ENCODE peak calls at places on chromosomes 6 and 20, in six cellular contexts. One of them, this sample, is unnamed.

GRCh38 chr6:30461055-30461454 is 28.3 kb upstream of the HLA-E start:
- DNase-seq in A549: no peak
- DNase-seq in H1: no peak
- DNase-seq in HepG2: no peak
- DNase-seq in GM12878: no peak
- DNase-seq in SK-N-SH: no peak
- DNase-seq in this sample: no peak

GRCh38 chr6:108715832-108716231 is 132.4 kb upstream of the ARMC2 start:
- DNase-seq in H1: no peak
- DNase-seq in GM12878: no peak
- DNase-seq in A549: no peak
- DNase-seq in SK-N-SH: peak
- DNase-seq in HepG2: no peak
- DNase-seq in this sample: no peak

GRCh38 chr6:106186172-106186571 is 100.0 kb downstream of the PRDM1 start:
- DNase-seq in A549: no peak
- DNase-seq in H1: no peak
- DNase-seq in HepG2: no peak
- DNase-seq in GM12878: no peak
- DNase-seq in SK-N-SH: no peak
- DNase-seq in this sample: no peak

GRCh38 chr6:142152731-142153130 is 5.7 kb downstream of the VTA1 start:
- DNase-seq in H1: no peak
- DNase-seq in A549: no peak
- DNase-seq in GM12878: no peak
- DNase-seq in HepG2: no peak
- DNase-seq in SK-N-SH: no peak
- DNase-seq in this sample: no peak

GRCh38 chr6:96194675-96195074 is 178.9 kb downstream of the FUT9 start:
- DNase-seq in H1: no peak
- DNase-seq in GM12878: no peak
- DNase-seq in HepG2: no peak
- DNase-seq in A549: no peak
- DNase-seq in SK-N-SH: no peak
- DNase-seq in this sample: no peak

GRCh38 chr6:7674291-7674690 is 51.6 kb upstream of the BMP6 start:
- DNase-seq in SK-N-SH: no peak
- DNase-seq in GM12878: no peak
- DNase-seq in H1: no peak
- DNase-seq in HepG2: no peak
- DNase-seq in A549: no peak
- DNase-seq in this sample: no peak

GRCh38 chr20:36544134-36545018 is 3.1 kb downstream of the MYL9 start:
- DNase-seq in GM12878: no peak
- DNase-seq in A549: no peak
- DNase-seq in HepG2: no peak
- DNase-seq in SK-N-SH: no peak
- DNase-seq in H1: no peak
- DNase-seq in this sample: no peak

GRCh38 chr6:48144024-48144423 is 33.0 kb upstream of the PTCHD4 start:
- DNase-seq in HepG2: no peak
- DNase-seq in SK-N-SH: no peak
- DNase-seq in GM12878: no peak
- DNase-seq in A549: no peak
- DNase-seq in H1: no peak
- DNase-seq in this sample: no peak

GRCh38 chr6:39389372-39389767 is 66.9 kb upstream of the KCNK16 start:
- DNase-seq in H1: no peak
- DNase-seq in HepG2: no peak
- DNase-seq in SK-N-SH: peak
- DNase-seq in GM12878: no peak
- DNase-seq in A549: peak
- DNase-seq in this sample: no peak

GRCh38 chr6:144469144-144469575 is 184.0 kb downstream of the UTRN start:
- DNase-seq in SK-N-SH: no peak
- DNase-seq in H1: no peak
- DNase-seq in HepG2: no peak
- DNase-seq in GM12878: peak
- DNase-seq in A549: no peak
- DNase-seq in this sample: no peak

GRCh38 chr6:45369870-45370269 is 7.9 kb downstream of the SUPT3H start:
- DNase-seq in GM12878: no peak
- DNase-seq in SK-N-SH: no peak
- DNase-seq in A549: no peak
- DNase-seq in H1: no peak
- DNase-seq in HepG2: no peak
- DNase-seq in this sample: no peak

GRCh38 chr6:41769376-41769775 is 10.3 kb downstream of the FRS3 start:
- DNase-seq in SK-N-SH: no peak
- DNase-seq in HepG2: no peak
- DNase-seq in H1: no peak
- DNase-seq in GM12878: no peak
- DNase-seq in A549: no peak
- DNase-seq in this sample: no peak

GRCh38 chr20:7305971-7306370 is 538.5 kb downstream of the BMP2 start:
- DNase-seq in H1: no peak
- DNase-seq in GM12878: no peak
- DNase-seq in HepG2: no peak
- DNase-seq in SK-N-SH: no peak
- DNase-seq in A549: no peak
- DNase-seq in this sample: no peak

GRCh38 chr6:170076466-170077165 is 214.3 kb downstream of the DLL1 start:
- DNase-seq in SK-N-SH: peak
- DNase-seq in H1: peak
- DNase-seq in HepG2: no peak
- DNase-seq in GM12878: no peak
- DNase-seq in A549: no peak
- DNase-seq in this sample: no peak

GRCh38 chr20:33399924-33400323 is 1.4 kb downstream of the CDK5RAP1 start:
- DNase-seq in GM12878: no peak
- DNase-seq in H1: no peak
- DNase-seq in SK-N-SH: no peak
- DNase-seq in HepG2: peak
- DNase-seq in A549: no peak
- DNase-seq in this sample: no peak

GRCh38 chr20:3090565-3090964 is 6.0 kb upstream of the AVP start:
- DNase-seq in A549: no peak
- DNase-seq in GM12878: no peak
- DNase-seq in HepG2: no peak
- DNase-seq in SK-N-SH: no peak
- DNase-seq in H1: no peak
- DNase-seq in this sample: no peak

GRCh38 chr20:16639027-16639941 is 66.0 kb upstream of the KIF16B start:
- DNase-seq in HepG2: no peak
- DNase-seq in SK-N-SH: no peak
- DNase-seq in A549: no peak
- DNase-seq in GM12878: no peak
- DNase-seq in H1: no peak
- DNase-seq in this sample: no peak

GRCh38 chr6:107219851-107220250 is 104.5 kb upstream of the BEND3 start:
- DNase-seq in HepG2: no peak
- DNase-seq in A549: no peak
- DNase-seq in H1: no peak
- DNase-seq in SK-N-SH: no peak
- DNase-seq in GM12878: no peak
- DNase-seq in this sample: no peak

GRCh38 chr20:46053416-46053815 is 24.4 kb downstream of the SLC12A5 start:
- DNase-seq in A549: no peak
- DNase-seq in GM12878: no peak
- DNase-seq in HepG2: no peak
- DNase-seq in SK-N-SH: no peak
- DNase-seq in H1: no peak
- DNase-seq in this sample: no peak

GRCh38 chr20:46050444-46050843 is 21.4 kb downstream of the SLC12A5 start:
- DNase-seq in SK-N-SH: no peak
- DNase-seq in HepG2: no peak
- DNase-seq in A549: no peak
- DNase-seq in H1: no peak
- DNase-seq in GM12878: no peak
- DNase-seq in this sample: no peak

GRCh38 chr20:46049815-46050214 is 20.8 kb downstream of the SLC12A5 start:
- DNase-seq in HepG2: no peak
- DNase-seq in A549: no peak
- DNase-seq in H1: no peak
- DNase-seq in GM12878: no peak
- DNase-seq in SK-N-SH: no peak
- DNase-seq in this sample: no peak

GRCh38 chr20:46050885-46051284 is 21.9 kb downstream of the SLC12A5 start:
- DNase-seq in HepG2: peak
- DNase-seq in H1: no peak
- DNase-seq in SK-N-SH: no peak
- DNase-seq in GM12878: no peak
- DNase-seq in A549: no peak
- DNase-seq in this sample: peak

DNA sequence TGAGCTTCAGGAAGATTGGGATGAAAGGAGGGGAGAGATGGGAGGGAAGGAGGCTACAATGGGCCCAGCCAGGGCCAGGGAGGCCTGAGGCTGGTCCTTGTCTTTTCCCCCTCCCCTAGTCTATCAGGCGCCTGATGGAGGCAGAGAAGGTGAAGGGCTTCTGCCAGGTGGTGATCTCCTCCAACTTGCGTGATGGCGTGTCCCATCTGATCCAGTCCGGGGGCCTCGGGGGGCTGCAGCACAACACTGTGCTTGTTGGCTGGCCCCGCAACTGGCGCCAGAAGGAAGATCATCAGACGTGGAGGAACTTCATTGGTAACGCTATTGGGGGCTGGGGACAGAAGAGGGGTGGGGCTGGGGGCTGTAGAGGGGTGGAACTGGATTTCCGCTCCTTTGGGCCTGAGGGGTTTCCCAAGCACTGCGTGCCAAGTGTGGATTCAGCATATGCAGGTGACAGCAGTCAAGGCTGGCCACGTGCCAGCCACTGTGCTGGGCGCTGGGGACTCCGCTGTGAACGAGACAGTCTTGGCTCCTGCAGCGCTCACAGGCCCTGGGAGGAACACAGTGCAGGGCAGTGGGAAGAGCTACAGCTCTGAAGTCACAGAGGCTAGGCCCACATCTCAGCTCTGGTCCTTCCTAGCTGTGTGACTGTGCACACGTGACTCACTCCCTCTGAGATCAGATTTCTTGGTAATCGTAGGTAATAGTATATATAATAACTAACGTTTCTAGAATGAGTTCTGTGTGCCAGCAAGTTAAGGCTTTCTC is 22.7 kb downstream of the SLC12A5 start:
- DNase-seq in A549: no peak
- DNase-seq in SK-N-SH: no peak
- DNase-seq in H1: no peak
- DNase-seq in HepG2: no peak
- DNase-seq in GM12878: no peak
- DNase-seq in this sample: no peak
- TF ChIP-seq CHD2 in A549: no peak
- TF ChIP-seq CHD2 in SK-N-SH: no peak
- TF ChIP-seq CHD2 in H1: no peak
- TF ChIP-seq CHD2 in HepG2: no peak
- TF ChIP-seq CHD2 in GM12878: no peak
- TF ChIP-seq CHD2 in this sample: no peak

DNA sequence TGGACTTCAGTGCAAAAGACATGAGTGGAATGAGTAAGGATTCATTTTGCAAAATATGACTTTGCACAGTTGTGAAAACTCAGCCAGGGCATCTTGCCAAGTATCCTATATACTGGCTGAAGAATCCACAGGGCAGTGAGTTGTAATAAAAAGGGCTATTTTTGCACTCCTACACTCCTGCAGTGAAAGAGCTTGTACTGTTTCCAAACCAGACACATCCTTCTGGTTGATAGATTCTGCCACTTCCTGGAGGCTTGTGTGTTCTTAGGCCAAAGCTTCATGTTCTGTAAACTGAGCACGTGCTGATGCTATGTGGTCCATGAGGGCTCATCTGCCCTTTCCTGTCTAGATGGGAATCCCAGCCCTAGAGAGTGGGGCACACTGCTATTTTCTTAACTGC is 34.9 kb downstream of the GMPR start:
- DNase-seq in SK-N-SH: no peak
- DNase-seq in GM12878: no peak
- DNase-seq in HepG2: no peak
- DNase-seq in H1: no peak
- DNase-seq in A549: no peak
- DNase-seq in this sample: no peak
- TF ChIP-seq CHD2 in SK-N-SH: no peak
- TF ChIP-seq CHD2 in GM12878: no peak
- TF ChIP-seq CHD2 in HepG2: no peak
- TF ChIP-seq CHD2 in H1: no peak
- TF ChIP-seq CHD2 in A549: no peak
- TF ChIP-seq CHD2 in this sample: no peak

GRCh38 chr6:158039178-158039557 is 57.5 kb downstream of the SYNJ2 start:
- DNase-seq in HepG2: no peak
- DNase-seq in GM12878: no peak
- DNase-seq in SK-N-SH: no peak
- DNase-seq in A549: peak
- DNase-seq in H1: no peak
- DNase-seq in this sample: no peak

GRCh38 chr6:158040051-158040803 is 58.6 kb downstream of the SYNJ2 start:
- DNase-seq in GM12878: peak
- DNase-seq in SK-N-SH: peak
- DNase-seq in HepG2: peak
- DNase-seq in H1: no peak
- DNase-seq in A549: peak
- DNase-seq in this sample: peak

GRCh38 chr6:158040804-158041347 is 59.2 kb downstream of the SYNJ2 start:
- DNase-seq in HepG2: no peak
- DNase-seq in H1: no peak
- DNase-seq in GM12878: no peak
- DNase-seq in A549: peak
- DNase-seq in SK-N-SH: no peak
- DNase-seq in this sample: no peak

GRCh38 chr6:158038291-158039177 is 56.9 kb downstream of the SYNJ2 start:
- DNase-seq in SK-N-SH: no peak
- DNase-seq in HepG2: no peak
- DNase-seq in H1: no peak
- DNase-seq in GM12878: no peak
- DNase-seq in A549: no peak
- DNase-seq in this sample: no peak

GRCh38 chr6:158039571-158040050 is 57.9 kb downstream of the SYNJ2 start:
- DNase-seq in H1: no peak
- DNase-seq in GM12878: no peak
- DNase-seq in SK-N-SH: no peak
- DNase-seq in HepG2: peak
- DNase-seq in A549: peak
- DNase-seq in this sample: no peak
- TF ChIP-seq CHD2 in H1: no peak
- TF ChIP-seq CHD2 in GM12878: no peak
- TF ChIP-seq CHD2 in SK-N-SH: no peak
- TF ChIP-seq CHD2 in HepG2: no peak
- TF ChIP-seq CHD2 in A549: no peak
- TF ChIP-seq CHD2 in this sample: no peak

GRCh38 chr20:62921119-62921687 is 5.1 kb downstream of the DIDO1 start:
- DNase-seq in H1: no peak
- DNase-seq in GM12878: no peak
- DNase-seq in SK-N-SH: peak
- DNase-seq in A549: peak
- DNase-seq in HepG2: peak
- DNase-seq in this sample: peak
- TF ChIP-seq CHD2 in H1: no peak
- TF ChIP-seq CHD2 in GM12878: no peak
- TF ChIP-seq CHD2 in SK-N-SH: no peak
- TF ChIP-seq CHD2 in A549: no peak
- TF ChIP-seq CHD2 in HepG2: no peak
- TF ChIP-seq CHD2 in this sample: no peak

GRCh38 chr20:10716855-10717254 is 43.1 kb upstream of the JAG1 start:
- DNase-seq in SK-N-SH: no peak
- DNase-seq in A549: peak
- DNase-seq in H1: no peak
- DNase-seq in GM12878: no peak
- DNase-seq in HepG2: peak
- DNase-seq in this sample: no peak
- TF ChIP-seq CHD2 in SK-N-SH: no peak
- TF ChIP-seq CHD2 in A549: no peak
- TF ChIP-seq CHD2 in H1: no peak
- TF ChIP-seq CHD2 in GM12878: no peak
- TF ChIP-seq CHD2 in HepG2: no peak
- TF ChIP-seq CHD2 in this sample: no peak